ENCODE peak calls at places on chromosomes 1 and 21, in seven cellular contexts. N is fibroblast of pulmonary artery, X is adipocyte, D is ELF-1, R is HS-27A, T is GM12865, I is neural progenitor cell. Z is an unnamed sample.

GRCh38 chr1:184870319-184870718 is 104.0 kb downstream of the NIBAN1 start:
- DNase-seq in I (no peak), R (no peak), X (no peak), N (no peak), T (peak), D (no peak), Z (no peak)

GRCh38 chr1:226195144-226195543 is 8.6 kb upstream of the ACBD3 start:
- DNase-seq in X (no peak), R (no peak), T (no peak), D (no peak), N (no peak), I (no peak), Z (no peak)

GRCh38 chr1:231192620-231193163 is 30.8 kb downstream of the TRIM67 start:
- DNase-seq in D (no peak), I (no peak), X (no peak), N (peak), R (no peak), T (no peak), Z (peak)

GRCh38 chr1:202069670-202070069 is 53.0 kb upstream of the GPR37L1 start:
- DNase-seq in I (no peak), R (no peak), T (no peak), N (no peak), X (no peak), D (no peak), Z (peak)

GRCh38 chr1:225763815-225764548 is 13.6 kb upstream of the SRP9 start:
- DNase-seq in T (peak), N (peak), D (no peak), I (no peak), R (no peak), X (peak), Z (peak)

GRCh38 chr1:34865981-34866761 is 6.6 kb upstream of the SMIM12 start:
- DNase-seq in N (peak), D (peak), T (peak), I (peak), X (peak), R (peak), Z (peak)

GRCh38 chr1:172827301-172827700 is 168.4 kb downstream of the FASLG start:
- DNase-seq in D (no peak), X (no peak), T (no peak), N (no peak), I (no peak), R (no peak), Z (no peak)

GRCh38 chr1:56517404-56518130 is 61.8 kb downstream of the PLPP3 start:
- DNase-seq in N (no peak), X (no peak), D (no peak), R (no peak), T (no peak), I (no peak), Z (no peak)

GRCh38 chr21:29953072-29953471 is 13.3 kb upstream of the GRIK1 start:
- DNase-seq in D (no peak), X (no peak), R (no peak), T (no peak), I (no peak), N (no peak), Z (no peak)

GRCh38 chr1:10897981-10898728 is 101.7 kb upstream of the CASZ1 start:
- DNase-seq in R (no peak), D (peak), X (no peak), T (no peak), I (no peak), N (no peak), Z (no peak)

GRCh38 chr1:14733053-14733778 is 134.7 kb downstream of the KAZN start:
- DNase-seq in I (peak), R (no peak), N (no peak), T (peak), X (peak), D (peak), Z (no peak)

GRCh38 chr1:192489748-192490147 is 85.8 kb upstream of the RGS1 start:
- DNase-seq in X (peak), T (peak), D (no peak), N (peak), R (no peak), I (no peak), Z (peak)